ENCODE peak calls at places on chromosomes 13 and 19, in six cellular contexts. M, K, N, D, Q and U are unnamed samples.

GRCh38 chr13:111329641-111330040 is 9.2 kb downstream of the TEX29 start:
- DNase-seq in K (no peak), M (no peak), Q (no peak), D (no peak), N (no peak), U (no peak)

GRCh38 chr13:73849292-73849691 is 284.9 kb downstream of the KLF12 start:
- DNase-seq in M (no peak), N (no peak), D (peak; percentile 80), Q (peak; percentile 21), K (peak; percentile 14), U (no peak)

GRCh38 chr13:68481130-68481529 is 1251.0 kb upstream of the PCDH9 start:
- DNase-seq in K (no peak), D (no peak), Q (no peak), N (no peak), M (no peak), U (no peak)

GRCh38 chr19:38713227-38713649 is 31.0 kb downstream of the CAPN12 start:
- DNase-seq in K (no peak), N (peak; percentile 80), M (no peak), D (no peak), Q (no peak), U (peak; percentile 94)

GRCh38 chr19:45773384-45773783 is 4.3 kb upstream of the SIX5 start:
- DNase-seq in K (no peak), D (no peak), M (no peak), N (no peak), Q (no peak), U (no peak)

GRCh38 chr13:30718661-30719520 is 16.5 kb upstream of the ALOX5AP start:
- DNase-seq in N (no peak), D (no peak), K (no peak), Q (no peak), M (no peak), U (no peak)

GRCh38 chr13:112457485-112457884 is 81.3 kb downstream of the SPACA7 start:
- DNase-seq in D (no peak), M (no peak), Q (peak; percentile 83), N (no peak), K (no peak), U (no peak)

GRCh38 chr19:41357746-41358145 is 4.0 kb upstream of the TGFB1 start:
- DNase-seq in D (no peak), N (no peak), M (no peak), K (no peak), Q (no peak), U (no peak)

GRCh38 chr13:48858523-48858922 is 117.2 kb upstream of the FNDC3A start:
- DNase-seq in D (no peak), N (no peak), Q (no peak), M (no peak), K (peak; percentile 54), U (no peak)

GRCh38 chr19:39218230-39219007 is 14.4 kb upstream of the SYCN start:
- DNase-seq in N (no peak), K (no peak), Q (no peak), D (no peak), M (no peak), U (no peak)

GRCh38 chr13:60334310-60334709 is 62.7 kb upstream of the TDRD3 start:
- DNase-seq in M (no peak), Q (no peak), K (no peak), N (no peak), D (no peak), U (no peak)

GRCh38 chr19:58305932-58306323 is 751 bp downstream of the ERVK3-1 start:
- DNase-seq in N (no peak), Q (peak; percentile 39), D (no peak), M (no peak), K (no peak), U (no peak)

GRCh38 chr19:6730153-6730804 is 7.1 kb downstream of the GPR108 start:
- DNase-seq in N (peak; percentile 53), D (peak; percentile 34), M (peak; percentile 21), K (no peak), Q (no peak), U (no peak)

GRCh38 chr19:40521276-40521675 is 54.5 kb downstream of the SPTBN4 start:
- DNase-seq in K (peak; percentile 44), M (no peak), D (peak; percentile 64), Q (peak; percentile 27), N (no peak), U (no peak)

GRCh38 chr13:37833411-37833810 is 36.2 kb downstream of the TRPC4 start:
- DNase-seq in M (no peak), Q (peak; percentile 45), N (no peak), D (no peak), K (no peak), U (no peak)

GRCh38 chr13:66794340-66795031 is 435.6 kb downstream of the PCDH9 start:
- DNase-seq in M (no peak), N (no peak), K (no peak), D (no peak), Q (peak; percentile 14), U (no peak)

GRCh38 chr13:80131204-80131603 is 209.7 kb downstream of the SPRY2 start:
- DNase-seq in N (peak; percentile 37), M (no peak), Q (no peak), K (no peak), D (peak; percentile 87), U (peak; percentile 32)

GRCh38 chr19:50242586-50242985 is 39.2 kb downstream of the MYH14 start:
- DNase-seq in K (no peak), N (no peak), Q (no peak), M (no peak), D (no peak), U (no peak)

GRCh38 chr19:19145281-19145999 is 7.2 kb upstream of the TMEM161A start:
- DNase-seq in K (no peak), N (no peak), Q (no peak), D (no peak), M (no peak), U (no peak)

GRCh38 chr19:40768936-40769335 is 6.4 kb upstream of the MIA start:
- DNase-seq in M (no peak), Q (no peak), D (no peak), N (no peak), K (no peak), U (no peak)

GRCh38 chr13:84661718-84662117 is 779.4 kb upstream of the SLITRK1 start:
- DNase-seq in K (no peak), D (no peak), N (no peak), M (no peak), Q (no peak), U (no peak)

GRCh38 chr19:403221-404036 is 5.5 kb downstream of the C2CD4C start:
- DNase-seq in K (no peak), D (no peak), M (no peak), Q (no peak), N (peak; percentile 3), U (no peak)

GRCh38 chr19:17103177-17103576 is 27.6 kb downstream of the MYO9B start:
- DNase-seq in Q (no peak), K (peak; percentile 21), M (no peak), D (peak; percentile 79), N (no peak), U (no peak)

GRCh38 chr13:44790289-44790688 is 199.0 kb downstream of the NUFIP1 start:
- DNase-seq in Q (no peak), D (no peak), M (no peak), K (no peak), N (no peak), U (no peak)

GRCh38 chr13:52726258-52726657 is 13.4 kb downstream of the CNMD start:
- DNase-seq in N (no peak), K (no peak), Q (no peak), M (no peak), D (no peak), U (no peak)

GRCh38 chr13:31461923-31462322 is 262.1 kb downstream of the B3GLCT start:
- DNase-seq in M (no peak), K (no peak), N (no peak), D (no peak), Q (no peak), U (no peak)

GRCh38 chr13:54733639-54734038 is 1705.0 kb downstream of the OLFM4 start:
- DNase-seq in M (no peak), Q (no peak), K (no peak), N (no peak), D (peak; percentile 45), U (no peak)

GRCh38 chr13:113291997-113292862 is 4.8 kb upstream of the LAMP1 start:
- DNase-seq in N (no peak), D (no peak), M (no peak), Q (no peak), K (peak; percentile 63), U (peak; percentile 34)

GRCh38 chr19:39502640-39503417 is 4.1 kb downstream of the DLL3 start:
- DNase-seq in Q (peak; percentile 90), K (peak; percentile 80), D (peak; percentile 74), N (no peak), M (peak; percentile 71), U (no peak)

GRCh38 chr19:33304760-33305647 is 2.7 kb upstream of the CEBPA start:
- DNase-seq in D (no peak), Q (no peak), M (no peak), K (peak; percentile 59), N (no peak), U (no peak)

GRCh38 chr13:70188567-70188966 is 80.3 kb upstream of the KLHL1 start:
- DNase-seq in Q (no peak), D (no peak), M (no peak), K (no peak), N (no peak), U (no peak)